ENCODE peak calls at places on chromosome 11, in five cellular contexts. F, R, K, U and G are unnamed samples.

GRCh38 chr11:2173150-2173693 is 1.6 kb upstream of the TH start:
- DNase-seq in R (no peak), K (no peak), U (no peak), F (peak), G (no peak)

GRCh38 chr11:20360650-20361049 is 2.9 kb upstream of the HTATIP2 start:
- DNase-seq in K (no peak), U (peak), R (no peak), F (peak), G (peak)

GRCh38 chr11:75305993-75306392 is 45.5 kb downstream of the ARRB1 start:
- DNase-seq in F (no peak), U (no peak), K (no peak), R (no peak), G (no peak)

GRCh38 chr11:10969387-10969786 is 111.5 kb upstream of the ZBED5 start:
- DNase-seq in K (no peak), U (no peak), F (peak), R (no peak), G (no peak)

GRCh38 chr11:19368726-19369364 is 128.1 kb upstream of the E2F8 start:
- DNase-seq in F (peak), U (no peak), K (no peak), R (peak), G (no peak)

GRCh38 chr11:122202951-122203456 is 87.0 kb upstream of the BLID start:
- DNase-seq in R (no peak), U (no peak), F (peak), K (peak), G (peak)

GRCh38 chr11:109996060-109996459 is 97.1 kb upstream of the ZC3H12C start:
- DNase-seq in K (no peak), U (no peak), R (no peak), F (no peak), G (no peak)

GRCh38 chr11:5280582-5281102 is 10.9 kb upstream of the HBE1 start:
- DNase-seq in F (peak), K (peak), U (no peak), R (peak), G (no peak)

GRCh38 chr11:44621784-44622183 is 56.3 kb downstream of the CD82 start:
- DNase-seq in F (no peak), R (no peak), U (no peak), K (no peak), G (peak)

GRCh38 chr11:61362542-61362875 is 335 bp downstream of the TMEM138 start:
- DNase-seq in K (peak), R (no peak), U (peak), F (peak), G (peak)

GRCh38 chr11:124861670-124862069 is 3.6 kb upstream of the ROBO3 start:
- DNase-seq in K (no peak), R (no peak), U (no peak), F (no peak), G (no peak)

GRCh38 chr11:104594228-104594958 is 303.9 kb downstream of the CASP12 start:
- DNase-seq in F (peak), K (no peak), R (no peak), U (no peak), G (no peak)

GRCh38 chr11:129373489-129373953 is 2.1 kb upstream of the BARX2 start:
- DNase-seq in R (no peak), F (peak), U (no peak), K (peak), G (no peak)

GRCh38 chr11:17498058-17498457 is 21.4 kb upstream of the ABCC8 start:
- DNase-seq in U (no peak), R (no peak), F (no peak), K (no peak), G (no peak)

GRCh38 chr11:108890482-108891092 is 225.7 kb downstream of the DDX10 start:
- DNase-seq in F (no peak), R (no peak), K (no peak), U (no peak), G (no peak)

GRCh38 chr11:107549253-107549953 is 16.1 kb downstream of the ALKBH8 start:
- DNase-seq in F (peak), K (no peak), R (no peak), U (peak), G (peak)

GRCh38 chr11:68525930-68526329 is 65.4 kb downstream of the PPP6R3 start:
- DNase-seq in K (no peak), R (peak), F (peak), U (no peak), G (no peak)

GRCh38 chr11:119445850-119446249 is 22.9 kb upstream of the THY1 start:
- DNase-seq in F (no peak), U (no peak), R (no peak), K (no peak), G (no peak)

GRCh38 chr11:118438314-118438931 is 2.1 kb downstream of the KMT2A start:
- DNase-seq in U (peak), K (peak), F (peak), R (no peak), G (peak)

GRCh38 chr11:93741094-93741881 is at the start of the genes C11orf54 and TAF1D:
- DNase-seq in F (peak), K (peak), R (peak), U (peak), G (peak)